ENCODE peak calls at places on chromosomes 4 and X, in eight cellular contexts. J is CD4-positive, CD25-positive, alpha-beta regulatory T cell; L is right atrium auricular region; Y is adipocyte; G is heart right ventricle; R is uterus; B is neural progenitor cell; K is Panc1. H is an unnamed sample. For H3K36me3, the result is how much of the 10 kb centered on the place peaks cover.

GRCh38 chr4:156999175-156999517 is 27.5 kb upstream of the PDGFC start:
- DNase-seq in L (no peak), J (no peak), Y (peak), B (no peak), K (peak), G (peak), R (peak), H (no peak)

GRCh38 chr4:41693629-41694028 is 54.9 kb downstream of the PHOX2B start:
- DNase-seq in R (no peak), B (peak), G (no peak), L (no peak), K (peak), J (no peak), Y (peak), H (no peak)

GRCh38 chr4:144711685-144712456 is 65.9 kb downstream of the HHIP start:
- DNase-seq in K (no peak), L (no peak), Y (no peak), G (no peak), J (no peak), B (no peak), R (no peak), H (no peak)

GRCh38 chrX:30995060-30995700 is 76.7 kb downstream of the FTHL17 start:
- DNase-seq in R (no peak), K (no peak), Y (no peak), J (no peak), L (no peak), B (no peak), G (no peak), H (no peak)

GRCh38 chr4:121728798-121729226 is 32.0 kb upstream of the ANXA5 start:
- DNase-seq in G (no peak), B (no peak), J (no peak), R (no peak), L (no peak), Y (peak), K (no peak), H (no peak)

GRCh38 chr4:47879458-47879857 is 34.9 kb downstream of the NFXL1 start:
- DNase-seq in Y (no peak), L (no peak), B (no peak), G (no peak), R (no peak), J (no peak), K (no peak), H (no peak)

GRCh38 chr4:81472249-81473085 is 760 bp upstream of the RASGEF1B start:
- DNase-seq in K (no peak), L (no peak), G (peak), Y (peak), J (no peak), B (peak), R (peak), H (peak)

GRCh38 chr4:151468715-151469696 is 60.0 kb downstream of the FHIP1A start:
- DNase-seq in J (no peak), R (no peak), L (no peak), G (no peak), B (no peak), K (no peak), Y (no peak), H (no peak)

GRCh38 chr4:113673450-113673849 is 88.1 kb downstream of the CAMK2D start:
- DNase-seq in R (no peak), L (no peak), B (peak), G (no peak), J (no peak), K (no peak), Y (peak), H (no peak)

GRCh38 chr4:110049951-110050925 is 137.6 kb downstream of the EGF start:
- DNase-seq in R (peak), G (peak), B (peak), L (no peak), Y (peak), J (peak), K (peak), H (no peak)

GRCh38 chrX:46683023-46683422 is 75.9 kb downstream of the SLC9A7 start:
- DNase-seq in L (no peak), Y (peak), R (no peak), K (no peak), B (no peak), J (no peak), G (no peak), H (no peak)

GRCh38 chr4:7852568-7853185 is 87.0 kb downstream of the AFAP1 start:
- DNase-seq in R (no peak), L (no peak), Y (no peak), G (no peak), B (no peak), K (no peak), J (no peak), H (no peak)

GRCh38 chr4:106329027-106329618 is 12.8 kb downstream of the AIMP1 start:
- DNase-seq in G (no peak), Y (peak), R (no peak), B (peak), K (no peak), L (no peak), J (no peak), H (no peak)

GRCh38 chr4:118047043-118047442 is 12.8 kb downstream of the NDST3 start:
- DNase-seq in R (no peak), Y (no peak), L (no peak), G (no peak), J (no peak), B (no peak), K (no peak), H (no peak)
- H3K36me3 ChIP-seq in R (under half), Y (under half), L (under half), G (under half), J (under half), B (under half), K (under half), H (under half)

GRCh38 chr4:3196670-3197359 is 52.1 kb upstream of the MSANTD1 start:
- DNase-seq in R (no peak), G (no peak), Y (no peak), J (no peak), K (no peak), B (no peak), L (no peak), H (no peak)
- H3K36me3 ChIP-seq in R (under half), G (half or more), Y (under half), J (under half), K (under half), B (under half), L (under half), H (half or more)

GRCh38 chr4:1967512-1968149 is 41.1 kb downstream of the NELFA start:
- DNase-seq in G (no peak), K (no peak), L (no peak), Y (no peak), J (no peak), R (no peak), B (no peak), H (peak)

GRCh38 chr4:1962980-1963379 is 45.8 kb downstream of the NELFA start:
- DNase-seq in L (no peak), Y (no peak), J (no peak), G (no peak), K (no peak), B (no peak), R (no peak), H (no peak)

GRCh38 chr4:1964971-1965370 is 43.8 kb downstream of the NELFA start:
- DNase-seq in Y (no peak), B (no peak), G (no peak), J (no peak), R (no peak), K (no peak), L (no peak), H (no peak)

GRCh38 chr4:1961563-1961962 is 47.2 kb downstream of the NELFA start:
- DNase-seq in L (no peak), G (no peak), B (no peak), J (no peak), Y (no peak), R (no peak), K (no peak), H (peak)

GRCh38 chr4:1964443-1964842 is 44.3 kb downstream of the NELFA start:
- DNase-seq in K (no peak), B (no peak), Y (no peak), J (no peak), R (no peak), G (no peak), L (no peak), H (no peak)
- H3K36me3 ChIP-seq in K (under half), B (under half), Y (under half), J (half or more), R (under half), G (half or more), L (under half), H (half or more)

GRCh38 chrX:39897741-39898097 is 200.0 kb downstream of the BCOR start:
- DNase-seq in K (no peak), L (no peak), J (no peak), R (no peak), G (no peak), Y (no peak), B (no peak), H (no peak)
- H3K36me3 ChIP-seq in K (under half), L (under half), J (under half), R (under half), G (under half), Y (under half), B (under half), H (under half)

DNA sequence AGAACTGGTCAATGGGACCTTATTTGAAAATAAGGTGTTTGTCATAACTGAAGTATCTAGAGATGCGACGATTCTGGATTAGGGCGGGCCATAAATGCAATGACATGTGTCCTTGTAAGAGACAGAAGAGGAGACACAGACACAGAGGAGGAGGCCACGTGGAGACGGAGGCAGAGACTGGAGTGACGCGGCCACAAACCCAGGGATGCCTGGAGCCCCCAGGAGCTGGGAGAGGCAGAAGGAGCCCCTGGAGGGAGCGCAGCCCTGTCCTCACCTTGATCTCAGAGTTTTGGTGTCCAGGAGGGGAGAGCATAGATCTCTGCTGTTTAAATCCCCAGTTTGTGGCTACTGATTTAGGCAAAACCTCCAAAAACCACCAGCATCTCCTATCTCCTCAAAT is 5.0 kb downstream of the GTPBP6 start:
- DNase-seq in R (no peak), J (no peak), B (no peak), K (no peak), Y (no peak), G (no peak), L (no peak), H (no peak)
- H3K36me3 ChIP-seq in R (under half), J (half or more), B (under half), K (under half), Y (half or more), G (half or more), L (half or more), H (under half)

GRCh38 chr4:92263010-92263409 is 40.8 kb upstream of the GRID2 start:
- DNase-seq in B (no peak), K (no peak), L (no peak), R (no peak), G (no peak), J (no peak), Y (no peak), H (no peak)
- H3K36me3 ChIP-seq in B (under half), K (under half), L (under half), R (under half), G (under half), J (under half), Y (under half), H (under half)

GRCh38 chr4:94221930-94222329 is 14.3 kb downstream of the SMARCAD1 start:
- DNase-seq in K (no peak), R (no peak), G (no peak), B (no peak), Y (no peak), L (no peak), J (no peak), H (no peak)
- H3K36me3 ChIP-seq in K (under half), R (under half), G (half or more), B (under half), Y (under half), L (under half), J (under half), H (under half)

GRCh38 chr4:3423952-3424351 is 17.8 kb upstream of the HGFAC start:
- DNase-seq in G (no peak), R (no peak), J (no peak), Y (no peak), L (no peak), K (no peak), B (no peak), H (no peak)
- H3K36me3 ChIP-seq in G (half or more), R (under half), J (under half), Y (under half), L (under half), K (under half), B (under half), H (under half)

DNA sequence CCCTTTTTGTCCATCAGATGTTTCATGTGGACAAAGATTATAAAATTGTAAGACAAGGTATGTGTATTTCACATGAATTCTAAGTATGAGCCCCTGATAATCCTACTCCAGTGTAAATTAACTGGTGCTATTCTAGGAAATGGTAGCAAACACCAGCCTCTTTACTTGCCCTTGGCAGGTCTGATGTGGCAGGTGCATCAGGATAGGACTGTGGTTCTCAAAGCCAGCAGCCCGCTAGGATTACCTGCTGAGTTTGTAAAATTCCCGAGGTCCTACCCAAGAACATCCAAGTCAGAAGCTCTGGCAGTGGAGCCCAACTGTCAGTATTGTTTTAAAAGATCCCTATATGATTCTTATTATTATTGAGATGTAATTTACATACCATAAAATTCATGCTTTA is 174.0 kb upstream of the ANXA3 start:
- DNase-seq in J (no peak), K (no peak), R (no peak), G (no peak), Y (no peak), L (no peak), B (no peak), H (no peak)
- H3K36me3 ChIP-seq in J (under half), K (under half), R (under half), G (under half), Y (under half), L (under half), B (under half), H (under half)